ENCODE peak calls at places on chromosomes 6 and 20, in nine cellular contexts. One of them, this sample, is unnamed.

GRCh38 chr6:44771647-44772415 is 384.3 kb downstream of the CDC5L start:
- DNase-seq in fibroblast of lung: peak; percentile 11
- DNase-seq in PC-3: no peak
- DNase-seq in GM23248: peak; percentile 16
- DNase-seq in H1: peak; percentile 44
- DNase-seq in MM.1S: no peak
- DNase-seq in GM23338: peak; percentile 79
- DNase-seq in HepG2: no peak
- DNase-seq in astrocyte: no peak
- DNase-seq in this sample: peak; percentile 62

GRCh38 chr6:151399679-151400078 is 8.3 kb upstream of the ZBTB2 start:
- DNase-seq in HepG2: no peak
- DNase-seq in MM.1S: no peak
- DNase-seq in GM23248: no peak
- DNase-seq in astrocyte: peak; percentile 45
- DNase-seq in GM23338: no peak
- DNase-seq in H1: no peak
- DNase-seq in fibroblast of lung: peak; percentile 50
- DNase-seq in PC-3: peak; percentile 80
- DNase-seq in this sample: no peak

GRCh38 chr20:2130668-2131067 is 29.0 kb downstream of the STK35 start:
- DNase-seq in GM23248: no peak
- DNase-seq in H1: no peak
- DNase-seq in MM.1S: no peak
- DNase-seq in GM23338: peak; percentile 34
- DNase-seq in fibroblast of lung: peak; percentile 24
- DNase-seq in HepG2: no peak
- DNase-seq in PC-3: no peak
- DNase-seq in astrocyte: no peak
- DNase-seq in this sample: no peak

GRCh38 chr6:168864541-168865495 is 388.8 kb downstream of the THBS2 start:
- DNase-seq in fibroblast of lung: no peak
- DNase-seq in H1: no peak
- DNase-seq in GM23248: no peak
- DNase-seq in MM.1S: no peak
- DNase-seq in astrocyte: no peak
- DNase-seq in HepG2: no peak
- DNase-seq in GM23338: no peak
- DNase-seq in PC-3: no peak
- DNase-seq in this sample: no peak

GRCh38 chr6:47182291-47182957 is 127.3 kb downstream of the TNFRSF21 start:
- DNase-seq in GM23338: no peak
- DNase-seq in fibroblast of lung: no peak
- DNase-seq in HepG2: no peak
- DNase-seq in MM.1S: no peak
- DNase-seq in PC-3: peak; percentile 70
- DNase-seq in astrocyte: no peak
- DNase-seq in H1: no peak
- DNase-seq in GM23248: no peak
- DNase-seq in this sample: no peak

GRCh38 chr6:29816030-29816429 is 11.6 kb upstream of the HLA-G start:
- DNase-seq in MM.1S: no peak
- DNase-seq in HepG2: no peak
- DNase-seq in fibroblast of lung: no peak
- DNase-seq in H1: no peak
- DNase-seq in PC-3: peak; percentile 17
- DNase-seq in astrocyte: no peak
- DNase-seq in GM23338: no peak
- DNase-seq in GM23248: no peak
- DNase-seq in this sample: no peak

GRCh38 chr6:24872769-24873168 is 63.0 kb downstream of the RIPOR2 start:
- DNase-seq in PC-3: no peak
- DNase-seq in MM.1S: no peak
- DNase-seq in GM23338: no peak
- DNase-seq in GM23248: no peak
- DNase-seq in astrocyte: no peak
- DNase-seq in HepG2: no peak
- DNase-seq in fibroblast of lung: peak; percentile 17
- DNase-seq in H1: no peak
- DNase-seq in this sample: no peak

GRCh38 chr6:88358846-88359245 is 192.7 kb upstream of the CNR1 start:
- DNase-seq in GM23248: peak; percentile 53
- DNase-seq in astrocyte: peak; percentile 53
- DNase-seq in H1: no peak
- DNase-seq in PC-3: no peak
- DNase-seq in HepG2: no peak
- DNase-seq in MM.1S: no peak
- DNase-seq in GM23338: no peak
- DNase-seq in fibroblast of lung: peak; percentile 64
- DNase-seq in this sample: no peak

GRCh38 chr6:79307321-79308036 is 73.0 kb upstream of the HMGN3 start:
- DNase-seq in MM.1S: no peak
- DNase-seq in H1: no peak
- DNase-seq in fibroblast of lung: peak; percentile 36
- DNase-seq in GM23248: no peak
- DNase-seq in astrocyte: peak; percentile 19
- DNase-seq in PC-3: peak; percentile 44
- DNase-seq in HepG2: peak; percentile 18
- DNase-seq in GM23338: no peak
- DNase-seq in this sample: no peak

GRCh38 chr6:24692003-24692402 is 25.1 kb downstream of the ACOT13 start:
- DNase-seq in PC-3: no peak
- DNase-seq in MM.1S: no peak
- DNase-seq in astrocyte: no peak
- DNase-seq in GM23338: no peak
- DNase-seq in GM23248: no peak
- DNase-seq in H1: no peak
- DNase-seq in fibroblast of lung: no peak
- DNase-seq in HepG2: no peak
- DNase-seq in this sample: no peak

GRCh38 chr20:37741055-37741454 is 47.2 kb downstream of the CTNNBL1 start:
- DNase-seq in GM23338: no peak
- DNase-seq in fibroblast of lung: peak; percentile 60
- DNase-seq in astrocyte: peak; percentile 49
- DNase-seq in GM23248: peak; percentile 33
- DNase-seq in H1: no peak
- DNase-seq in HepG2: peak; percentile 33
- DNase-seq in MM.1S: no peak
- DNase-seq in PC-3: peak; percentile 89
- DNase-seq in this sample: no peak

GRCh38 chr6:45608252-45608911 is 230.6 kb upstream of the SUPT3H start:
- DNase-seq in GM23338: no peak
- DNase-seq in H1: no peak
- DNase-seq in HepG2: no peak
- DNase-seq in GM23248: peak; percentile 40
- DNase-seq in astrocyte: peak; percentile 70
- DNase-seq in fibroblast of lung: peak; percentile 76
- DNase-seq in MM.1S: no peak
- DNase-seq in PC-3: peak; percentile 93
- DNase-seq in this sample: peak; percentile 61

GRCh38 chr20:58025233-58025632 is 203.2 kb downstream of the ANKRD60 start:
- DNase-seq in fibroblast of lung: no peak
- DNase-seq in HepG2: no peak
- DNase-seq in H1: no peak
- DNase-seq in MM.1S: no peak
- DNase-seq in astrocyte: no peak
- DNase-seq in GM23248: no peak
- DNase-seq in GM23338: no peak
- DNase-seq in PC-3: no peak
- DNase-seq in this sample: no peak

GRCh38 chr6:116144590-116144989 is 18.7 kb upstream of the COL10A1 start:
- DNase-seq in GM23248: peak; percentile 73
- DNase-seq in astrocyte: peak; percentile 96
- DNase-seq in fibroblast of lung: peak; percentile 96
- DNase-seq in HepG2: peak; percentile 69
- DNase-seq in MM.1S: no peak
- DNase-seq in GM23338: no peak
- DNase-seq in H1: no peak
- DNase-seq in PC-3: peak; percentile 19
- DNase-seq in this sample: peak; percentile 84

GRCh38 chr6:15452182-15452941 is 206.5 kb downstream of the JARID2 start:
- DNase-seq in GM23248: no peak
- DNase-seq in PC-3: no peak
- DNase-seq in fibroblast of lung: no peak
- DNase-seq in HepG2: no peak
- DNase-seq in H1: no peak
- DNase-seq in GM23338: no peak
- DNase-seq in astrocyte: no peak
- DNase-seq in MM.1S: no peak
- DNase-seq in this sample: no peak

GRCh38 chr6:15449001-15449400 is 203.1 kb downstream of the JARID2 start:
- DNase-seq in HepG2: no peak
- DNase-seq in H1: no peak
- DNase-seq in astrocyte: no peak
- DNase-seq in MM.1S: no peak
- DNase-seq in GM23248: no peak
- DNase-seq in GM23338: no peak
- DNase-seq in fibroblast of lung: no peak
- DNase-seq in PC-3: peak; percentile 12
- DNase-seq in this sample: no peak

GRCh38 chr6:15453622-15454021 is 207.8 kb downstream of the JARID2 start:
- DNase-seq in HepG2: no peak
- DNase-seq in GM23338: no peak
- DNase-seq in MM.1S: no peak
- DNase-seq in PC-3: no peak
- DNase-seq in GM23248: no peak
- DNase-seq in astrocyte: no peak
- DNase-seq in fibroblast of lung: no peak
- DNase-seq in H1: no peak
- DNase-seq in this sample: no peak

GRCh38 chr6:15453186-15453585 is 207.3 kb downstream of the JARID2 start:
- DNase-seq in fibroblast of lung: no peak
- DNase-seq in MM.1S: no peak
- DNase-seq in PC-3: no peak
- DNase-seq in HepG2: no peak
- DNase-seq in GM23338: no peak
- DNase-seq in H1: no peak
- DNase-seq in GM23248: no peak
- DNase-seq in astrocyte: no peak
- DNase-seq in this sample: no peak

GRCh38 chr6:15451738-15452137 is 205.9 kb downstream of the JARID2 start:
- DNase-seq in HepG2: no peak
- DNase-seq in GM23248: no peak
- DNase-seq in fibroblast of lung: no peak
- DNase-seq in H1: no peak
- DNase-seq in PC-3: no peak
- DNase-seq in MM.1S: no peak
- DNase-seq in GM23338: no peak
- DNase-seq in astrocyte: no peak
- DNase-seq in this sample: no peak
- H3K79me2 ChIP-seq in HepG2: no peaks in the 10 kb centered on the region
- H3K79me2 ChIP-seq in GM23248: peaks cover 100% of the 10 kb centered on the region
- H3K79me2 ChIP-seq in fibroblast of lung: no peaks in the 10 kb centered on the region
- H3K79me2 ChIP-seq in H1: peaks cover 99% of the 10 kb centered on the region
- H3K79me2 ChIP-seq in PC-3: peaks cover 43% of the 10 kb centered on the region
- H3K79me2 ChIP-seq in MM.1S: peaks cover 55% of the 10 kb centered on the region
- H3K79me2 ChIP-seq in GM23338: peaks cover 100% of the 10 kb centered on the region
- H3K79me2 ChIP-seq in astrocyte: peaks cover 49% of the 10 kb centered on the region
- H3K79me2 ChIP-seq in this sample: peaks cover 34% of the 10 kb centered on the region

GRCh38 chr6:41791984-41792383 is 4.5 kb downstream of the TOMM6 start:
- DNase-seq in H1: no peak
- DNase-seq in MM.1S: no peak
- DNase-seq in GM23248: no peak
- DNase-seq in HepG2: no peak
- DNase-seq in astrocyte: no peak
- DNase-seq in fibroblast of lung: no peak
- DNase-seq in GM23338: no peak
- DNase-seq in PC-3: no peak
- DNase-seq in this sample: no peak
- H3K36me3 ChIP-seq in H1: peaks cover 37% of the 10 kb centered on the region
- H3K36me3 ChIP-seq in MM.1S: no peaks in the 10 kb centered on the region
- H3K36me3 ChIP-seq in GM23248: peaks cover 26% of the 10 kb centered on the region
- H3K36me3 ChIP-seq in HepG2: peaks cover 14% of the 10 kb centered on the region
- H3K36me3 ChIP-seq in astrocyte: peaks cover 31% of the 10 kb centered on the region
- H3K36me3 ChIP-seq in fibroblast of lung: peaks cover 3% of the 10 kb centered on the region
- H3K36me3 ChIP-seq in GM23338: peaks cover 23% of the 10 kb centered on the region
- H3K36me3 ChIP-seq in PC-3: peaks cover 32% of the 10 kb centered on the region
- H3K36me3 ChIP-seq in this sample: peaks cover 42% of the 10 kb centered on the region

DNA sequence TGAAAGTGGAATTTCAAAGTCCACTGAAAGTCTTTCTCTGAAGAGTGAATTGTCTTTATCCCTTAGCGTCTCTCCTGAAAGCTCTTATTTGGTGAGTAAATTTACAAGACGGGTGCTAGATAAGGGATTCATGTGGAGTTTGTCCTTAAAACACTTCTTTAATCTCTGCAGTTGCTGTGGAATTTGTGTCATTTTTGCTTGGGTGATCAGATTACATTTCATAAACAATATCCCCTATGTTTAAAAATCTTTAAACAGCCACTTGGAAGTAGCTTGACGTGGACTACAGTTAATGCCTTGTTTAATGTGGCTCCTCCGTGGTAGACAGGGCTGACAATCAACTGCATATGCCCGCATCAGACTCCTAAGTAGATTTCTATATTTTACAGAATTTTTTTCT is 175.4 kb upstream of the ZNF217 start:
- DNase-seq in MM.1S: no peak
- DNase-seq in fibroblast of lung: no peak
- DNase-seq in astrocyte: no peak
- DNase-seq in H1: no peak
- DNase-seq in HepG2: peak; percentile 92
- DNase-seq in GM23338: peak; percentile 24
- DNase-seq in PC-3: peak; percentile 41
- DNase-seq in GM23248: no peak
- DNase-seq in this sample: no peak
- H3K79me2 ChIP-seq in MM.1S: no peaks in the 10 kb centered on the region
- H3K79me2 ChIP-seq in fibroblast of lung: no peaks in the 10 kb centered on the region
- H3K79me2 ChIP-seq in astrocyte: no peaks in the 10 kb centered on the region
- H3K79me2 ChIP-seq in H1: no peaks in the 10 kb centered on the region
- H3K79me2 ChIP-seq in HepG2: no peaks in the 10 kb centered on the region
- H3K79me2 ChIP-seq in GM23338: no peaks in the 10 kb centered on the region
- H3K79me2 ChIP-seq in PC-3: no peaks in the 10 kb centered on the region
- H3K79me2 ChIP-seq in GM23248: no peaks in the 10 kb centered on the region
- H3K79me2 ChIP-seq in this sample: no peaks in the 10 kb centered on the region

DNA sequence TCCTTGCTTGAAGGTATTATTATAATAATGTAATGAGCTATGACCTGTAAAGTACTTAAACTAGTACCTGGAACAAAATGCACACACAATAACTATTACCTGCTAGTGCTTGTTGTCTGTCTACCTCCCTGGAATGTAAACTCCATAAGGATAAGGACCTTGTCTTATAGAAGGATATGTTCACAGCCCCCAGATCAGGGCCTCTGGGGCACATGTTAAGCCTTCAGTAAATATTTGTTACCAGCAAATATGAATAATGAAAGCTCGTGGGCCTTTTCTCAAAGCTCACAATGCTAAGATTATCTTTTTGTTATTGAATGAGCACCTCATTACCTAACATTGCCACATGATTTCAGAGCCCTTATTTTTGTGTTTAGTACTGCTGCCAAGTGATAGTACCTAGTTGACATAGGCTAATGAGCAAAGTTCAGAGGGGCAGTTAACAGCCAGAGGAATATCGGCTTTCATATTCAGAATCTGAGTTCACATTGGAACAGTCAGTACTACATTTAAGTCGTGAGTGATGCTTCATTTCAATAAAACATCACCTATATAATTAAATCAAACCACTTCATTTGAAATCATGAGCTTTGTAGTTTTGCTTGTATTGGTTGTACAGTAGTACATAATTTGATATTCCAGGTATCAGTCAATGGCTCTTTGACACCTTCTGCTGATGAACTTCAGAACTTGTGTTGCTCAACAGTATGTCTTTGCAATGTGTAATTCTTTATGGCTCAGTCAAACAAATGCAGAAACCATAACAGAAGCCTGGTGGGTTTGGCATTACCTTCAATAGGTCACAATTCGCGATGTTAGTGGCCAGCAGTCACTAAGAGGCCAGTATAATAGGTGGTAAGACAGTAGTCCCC is 11.8 kb upstream of the SMLR1 start:
- DNase-seq in PC-3: no peak
- DNase-seq in GM23338: no peak
- DNase-seq in MM.1S: no peak
- DNase-seq in HepG2: peak; percentile 98
- DNase-seq in astrocyte: no peak
- DNase-seq in H1: no peak
- DNase-seq in fibroblast of lung: no peak
- DNase-seq in GM23248: no peak
- DNase-seq in this sample: no peak
- H3K36me3 ChIP-seq in PC-3: no peaks in the 10 kb centered on the region
- H3K36me3 ChIP-seq in GM23338: peaks cover 6% of the 10 kb centered on the region
- H3K36me3 ChIP-seq in MM.1S: no peaks in the 10 kb centered on the region
- H3K36me3 ChIP-seq in HepG2: no peaks in the 10 kb centered on the region
- H3K36me3 ChIP-seq in astrocyte: no peaks in the 10 kb centered on the region
- H3K36me3 ChIP-seq in H1: no peaks in the 10 kb centered on the region
- H3K36me3 ChIP-seq in fibroblast of lung: no peaks in the 10 kb centered on the region
- H3K36me3 ChIP-seq in GM23248: no peaks in the 10 kb centered on the region
- H3K36me3 ChIP-seq in this sample: no peaks in the 10 kb centered on the region